ENCODE peak calls at places on chromosomes 13 and 19, in seven cellular contexts. X is naive thymus-derived CD4-positive, alpha-beta T cell; E is lower lobe of right lung; T is heart right ventricle; L is aorta; W is right atrium auricular region; P is adrenal gland. S is an unnamed sample. For H3K4me1 and H3K27me3, the result is how much of the 10 kb centered on the place peaks cover.

GRCh38 chr19:39381910-39382611 is 8.8 kb downstream of the PAF1 start:
- DNase-seq in X (no peak), L (no peak), P (no peak), W (no peak), T (no peak), E (no peak), S (no peak)

GRCh38 chr19:15170345-15170744 is 30.4 kb downstream of the NOTCH3 start:
- DNase-seq in E (no peak), W (no peak), X (no peak), T (no peak), P (no peak), L (no peak), S (no peak)

GRCh38 chr13:68174905-68175304 is 944.8 kb upstream of the PCDH9 start:
- DNase-seq in E (no peak), X (no peak), W (no peak), T (no peak), P (no peak), L (no peak), S (no peak)

GRCh38 chr13:51995677-51996551 is 15.3 kb downstream of the ATP7B start:
- DNase-seq in L (no peak), W (no peak), E (no peak), X (no peak), T (peak), P (no peak), S (peak)

GRCh38 chr13:37134411-37135041 is 29.1 kb upstream of the CSNK1A1L start:
- DNase-seq in L (no peak), T (no peak), W (no peak), E (no peak), X (no peak), P (no peak), S (no peak)

GRCh38 chr19:7515091-7515470 is 822 bp upstream of the ZNF358 start:
- DNase-seq in T (no peak), L (peak), X (no peak), P (no peak), E (no peak), W (peak), S (no peak)

GRCh38 chr13:76848596-76848995 is 37.6 kb downstream of the KCTD12 start:
- DNase-seq in E (peak), L (peak), W (no peak), X (no peak), T (peak), P (no peak), S (no peak)

GRCh38 chr13:114074671-114075315 is 57.6 kb downstream of the RASA3 start:
- DNase-seq in E (no peak), L (peak), X (no peak), T (no peak), W (no peak), P (no peak), S (no peak)

GRCh38 chr19:54431255-54431838 is 16.1 kb downstream of the TTYH1 start:
- DNase-seq in E (peak), P (no peak), W (no peak), X (no peak), T (no peak), L (no peak), S (no peak)

GRCh38 chr19:55005684-55006488 is 32.2 kb downstream of the GP6 start:
- DNase-seq in L (no peak), W (no peak), E (no peak), P (no peak), X (peak), T (no peak), S (peak)

GRCh38 chr13:84649853-84650252 is 767.6 kb upstream of the SLITRK1 start:
- DNase-seq in T (no peak), E (no peak), W (no peak), P (no peak), L (no peak), X (no peak), S (no peak)

GRCh38 chr13:81957121-81957520 is 1616.2 kb upstream of the SPRY2 start:
- DNase-seq in W (no peak), X (no peak), P (no peak), E (no peak), L (no peak), T (no peak), S (no peak)

GRCh38 chr13:111211789-111212516 is 96.8 kb downstream of the ARHGEF7 start:
- DNase-seq in P (no peak), T (no peak), X (no peak), E (no peak), W (no peak), L (no peak), S (no peak)

GRCh38 chr19:47035127-47035494 is 13.3 kb downstream of the TMEM160 start:
- DNase-seq in E (no peak), X (no peak), L (no peak), T (no peak), P (no peak), W (no peak), S (peak)

GRCh38 chr13:37769078-37769477 is 100.5 kb downstream of the TRPC4 start:
- DNase-seq in P (no peak), E (no peak), W (no peak), T (no peak), X (no peak), L (no peak), S (no peak)

GRCh38 chr19:47719047-47719885 is 6.0 kb downstream of the EHD2 start:
- DNase-seq in T (peak), L (peak), E (peak), P (peak), X (no peak), W (peak), S (no peak)

GRCh38 chr13:40432018-40432978 is 234.1 kb downstream of the FOXO1 start:
- DNase-seq in P (no peak), T (no peak), E (no peak), L (no peak), W (no peak), X (no peak), S (no peak)
- H3K4me3 ChIP-seq in P (no peak), T (no peak), E (no peak), L (no peak), W (no peak), X (no peak), S (no peak)

DNA sequence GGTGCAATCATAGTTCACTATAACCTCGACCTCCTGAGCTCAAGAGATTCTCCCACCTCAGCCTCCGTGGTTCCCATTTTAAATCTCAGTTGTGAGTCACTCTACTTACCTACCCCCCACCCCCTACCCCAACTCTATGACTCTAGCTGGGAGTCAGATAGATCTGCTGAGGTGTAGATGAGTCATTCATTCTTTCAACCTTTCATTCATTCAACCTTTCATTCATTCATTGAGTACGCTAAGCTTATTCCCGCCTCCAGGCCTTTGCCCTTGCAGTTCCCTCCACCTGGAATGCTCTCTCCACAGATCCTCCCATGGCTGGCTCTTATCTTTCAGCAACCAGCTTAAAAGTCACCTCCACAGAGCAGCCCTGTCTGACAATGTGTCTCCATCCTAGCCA is 1.1 kb upstream of the MAST1 start:
- DNase-seq in T (no peak), X (no peak), W (no peak), L (no peak), P (no peak), E (no peak), S (no peak)
- H3K4me1 ChIP-seq in T (under half), X (under half), W (under half), L (under half), P (under half), E (under half), S (under half)

GRCh38 chr19:49437231-49437630 is 4.1 kb downstream of the SLC17A7 start:
- DNase-seq in W (no peak), X (no peak), E (no peak), P (no peak), L (no peak), T (no peak), S (no peak)

GRCh38 chr19:49434907-49435577 is 6.3 kb downstream of the SLC17A7 start:
- DNase-seq in E (no peak), T (no peak), X (no peak), L (no peak), P (no peak), W (no peak), S (no peak)

GRCh38 chr19:49435670-49436069 is 5.7 kb downstream of the SLC17A7 start:
- DNase-seq in T (no peak), E (no peak), X (no peak), L (no peak), P (no peak), W (no peak), S (no peak)

GRCh38 chr19:49438261-49438660 is 3.1 kb downstream of the SLC17A7 start:
- DNase-seq in P (no peak), W (no peak), L (no peak), X (no peak), T (no peak), E (no peak), S (no peak)

GRCh38 chr19:49436381-49437017 is 4.8 kb downstream of the SLC17A7 start:
- DNase-seq in X (no peak), T (no peak), P (no peak), L (no peak), E (no peak), W (no peak), S (peak)
- H3K27me3 ChIP-seq in X (under half), T (half or more), P (half or more), L (under half), E (half or more), W (under half), S (under half)

GRCh38 chr13:100396771-100397170 is 191.8 kb downstream of the GGACT start:
- DNase-seq in L (no peak), T (no peak), X (no peak), W (no peak), E (no peak), P (no peak), S (no peak)

GRCh38 chr13:100395698-100396373 is 192.8 kb downstream of the GGACT start:
- DNase-seq in W (no peak), P (no peak), L (no peak), T (no peak), E (no peak), X (no peak), S (no peak)

GRCh38 chr13:100397627-100398026 is 191.0 kb downstream of the GGACT start:
- DNase-seq in T (no peak), E (no peak), P (no peak), W (no peak), L (no peak), X (no peak), S (no peak)

GRCh38 chr13:100392709-100393630 is 195.6 kb downstream of the GGACT start:
- DNase-seq in W (peak), P (peak), X (no peak), L (peak), T (peak), E (peak), S (no peak)

GRCh38 chr13:100394005-100394695 is 194.4 kb downstream of the GGACT start:
- DNase-seq in E (no peak), T (no peak), L (no peak), P (no peak), X (peak), W (no peak), S (no peak)
- H3K4me3 ChIP-seq in E (no peak), T (no peak), L (no peak), P (no peak), X (no peak), W (no peak), S (no peak)

DNA sequence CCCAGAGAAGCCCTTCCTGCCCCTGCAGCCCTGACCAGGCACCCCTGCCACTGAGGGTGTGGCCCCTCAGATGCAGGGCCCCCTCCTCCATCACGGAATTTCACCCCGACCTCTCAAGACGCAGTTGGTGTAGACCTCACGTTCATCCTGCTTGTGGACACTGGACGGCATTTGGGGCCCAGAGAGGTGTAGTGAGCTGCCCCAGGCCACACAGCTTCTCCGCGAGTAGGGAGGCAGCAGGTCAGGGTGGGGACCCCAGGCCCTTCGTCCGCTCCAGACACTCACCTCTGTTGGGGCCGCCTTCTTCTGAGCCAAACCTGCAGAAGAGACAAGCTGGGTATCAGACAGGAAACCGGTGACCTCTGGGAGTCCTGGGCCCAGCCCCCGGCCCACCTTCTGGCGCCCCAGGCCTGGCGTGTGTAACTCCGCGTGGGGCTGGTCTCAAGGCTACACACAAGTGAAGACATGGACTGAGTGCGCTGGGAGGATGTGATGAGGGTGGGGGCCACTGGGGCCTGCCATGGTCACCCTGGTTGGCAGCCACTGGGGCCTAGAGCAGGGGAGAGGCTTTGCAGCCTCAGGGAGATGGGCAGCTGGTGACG is 33.1 kb downstream of the PIP5K1C start:
- DNase-seq in W (no peak), P (no peak), X (no peak), T (no peak), E (no peak), L (no peak), S (no peak)
- H3K4me1 ChIP-seq in W (under half), P (under half), X (under half), T (under half), E (under half), L (under half), S (under half)

DNA sequence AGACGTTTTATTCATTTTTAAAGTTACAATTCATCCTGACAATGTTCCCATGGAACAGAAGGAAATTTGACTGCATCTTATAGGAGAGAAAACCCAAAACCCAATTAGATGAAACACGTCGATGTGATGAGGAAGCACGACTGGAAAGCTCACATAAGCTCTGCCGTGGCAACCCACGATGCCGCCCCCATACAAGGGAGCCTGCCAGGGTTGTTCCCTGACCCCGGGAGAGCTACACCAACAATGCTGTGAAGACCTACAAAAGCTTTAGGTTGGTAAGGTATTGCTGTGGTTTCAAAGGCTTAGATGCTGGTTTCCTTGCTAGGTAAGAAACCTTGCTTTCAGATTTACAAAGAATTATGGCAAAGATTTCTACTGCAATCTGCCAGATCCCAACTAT is 393.1 kb downstream of the KLF12 start:
- DNase-seq in W (no peak), X (peak), L (no peak), P (no peak), T (no peak), E (no peak), S (no peak)
- H3K27me3 ChIP-seq in W (under half), X (under half), L (under half), P (under half), T (under half), E (under half), S (under half)

S was measured in HAP-1.